ENCODE peak calls at places on chromosomes 12 and 14, in eight cellular contexts. P is tibial artery, L is thyroid gland, A is sigmoid colon, R is fibroblast of pulmonary artery, X is bronchial epithelial cell, V is D721Med, Z is lower lobe of right lung. T is an unnamed sample.

GRCh38 chr12:131088701-131089525 is 135.2 kb downstream of the ADGRD1 start:
- DNase-seq in P (peak; percentile 53), L (peak; percentile 0), V (no peak), Z (peak; percentile 35), A (peak; percentile 54), X (no peak), R (no peak), T (no peak)

GRCh38 chr12:113663396-113663795 is 191.7 kb upstream of the LHX5 start:
- DNase-seq in X (no peak), R (no peak), V (no peak), Z (no peak), A (no peak), P (no peak), L (no peak), T (no peak)

GRCh38 chr14:76467843-76468242 is 91.9 kb downstream of the ESRRB start:
- DNase-seq in V (no peak), R (no peak), X (no peak), A (no peak), Z (no peak), P (no peak), L (no peak), T (no peak)

GRCh38 chr12:38056701-38057689 is 259.6 kb upstream of the ALG10B start:
- DNase-seq in V (no peak), A (no peak), Z (no peak), X (peak; percentile 5), R (no peak), L (no peak), P (no peak), T (no peak)

GRCh38 chr14:61973981-61974380 is 211.8 kb downstream of the SNAPC1 start:
- DNase-seq in L (no peak), P (no peak), Z (no peak), R (peak; percentile 33), X (peak; percentile 20), V (no peak), A (no peak), T (no peak)

GRCh38 chr12:130675121-130675520 is 41.0 kb downstream of the RIMBP2 start:
- DNase-seq in A (no peak), R (no peak), Z (no peak), V (no peak), L (no peak), X (no peak), P (no peak), T (no peak)

GRCh38 chr12:121295746-121296617 is 527 bp downstream of the CAMKK2 start:
- DNase-seq in L (peak; percentile 47), V (no peak), A (peak; percentile 73), X (no peak), P (no peak), Z (peak; percentile 66), R (no peak), T (no peak)

GRCh38 chr12:105982022-105982421 is 156.7 kb downstream of the NUAK1 start:
- DNase-seq in L (peak; percentile 81), A (no peak), V (no peak), X (no peak), Z (peak; percentile 67), P (no peak), R (no peak), T (no peak)

GRCh38 chr12:40164034-40164433 is 58.2 kb upstream of the SLC2A13 start:
- DNase-seq in R (no peak), V (no peak), Z (no peak), L (no peak), X (no peak), P (no peak), A (no peak), T (no peak)

GRCh38 chr12:95218164-95218851 is 701 bp downstream of the VEZT start:
- DNase-seq in Z (no peak), X (peak; percentile 73), A (no peak), P (no peak), L (peak; percentile 89), V (no peak), R (peak; percentile 62), T (no peak)

GRCh38 chr12:8504351-8504750 is 9.0 kb upstream of the CLEC4D start:
- DNase-seq in Z (no peak), A (no peak), P (no peak), X (peak; percentile 72), V (no peak), R (no peak), L (no peak), T (no peak)

GRCh38 chr12:65803253-65803652 is 21.0 kb upstream of the HMGA2 start:
- DNase-seq in P (no peak), L (no peak), Z (no peak), A (no peak), R (no peak), X (no peak), V (no peak), T (no peak)

GRCh38 chr12:11920231-11920630 is 150.5 kb upstream of the BCL2L14 start:
- DNase-seq in R (no peak), P (no peak), A (no peak), L (no peak), X (no peak), Z (no peak), V (no peak), T (no peak)

GRCh38 chr14:35855886-35856481 is 29.8 kb downstream of the BRMS1L start:
- DNase-seq in A (no peak), P (no peak), Z (no peak), X (no peak), L (no peak), V (no peak), R (no peak), T (no peak)

GRCh38 chr12:116282371-116283286 is 5.1 kb upstream of the MED13L start:
- DNase-seq in R (no peak), Z (no peak), X (no peak), A (no peak), P (no peak), L (no peak), V (no peak), T (no peak)

GRCh38 chr14:24848427-24848826 is 201.5 kb downstream of the STXBP6 start:
- DNase-seq in P (no peak), X (peak; percentile 5), Z (no peak), A (no peak), V (no peak), L (no peak), R (peak; percentile 50), T (no peak)

GRCh38 chr12:15838986-15839385 is 43.2 kb upstream of the STRAP start:
- DNase-seq in A (no peak), L (no peak), X (no peak), V (no peak), P (no peak), Z (no peak), R (no peak), T (no peak)

GRCh38 chr12:89731064-89731463 is 22.4 kb upstream of the ATP2B1 start:
- DNase-seq in P (no peak), Z (no peak), L (no peak), A (no peak), V (no peak), R (peak; percentile 36), X (peak; percentile 28), T (no peak)

GRCh38 chr12:98974767-98975381 is 329.8 kb downstream of the APAF1 start:
- DNase-seq in P (no peak), X (no peak), R (no peak), V (no peak), L (no peak), Z (no peak), A (no peak), T (no peak)

GRCh38 chr12:100789146-100789545 is 5.4 kb upstream of the ANO4 start:
- DNase-seq in A (no peak), X (peak; percentile 55), P (no peak), R (peak; percentile 49), L (no peak), Z (no peak), V (no peak), T (no peak)

GRCh38 chr12:12467701-12468218 is 94.9 kb downstream of the DUSP16 start:
- DNase-seq in Z (peak; percentile 75), L (peak; percentile 43), R (no peak), V (no peak), P (peak; percentile 72), X (no peak), A (no peak), T (no peak)

GRCh38 chr12:510071-510825 is 50.5 kb downstream of the B4GALNT3 start:
- DNase-seq in A (no peak), V (no peak), Z (peak; percentile 68), P (no peak), L (no peak), X (peak; percentile 74), R (no peak), T (no peak)

GRCh38 chr12:58067610-58068387 is 126.4 kb downstream of the ATP23 start:
- DNase-seq in L (no peak), Z (no peak), P (no peak), X (peak; percentile 98), A (no peak), V (no peak), R (peak; percentile 18), T (no peak)

GRCh38 chr12:113102811-113103210 is 32.8 kb downstream of the RASAL1 start:
- DNase-seq in L (no peak), X (no peak), R (no peak), P (no peak), A (no peak), Z (no peak), V (no peak), T (no peak)

DNA sequence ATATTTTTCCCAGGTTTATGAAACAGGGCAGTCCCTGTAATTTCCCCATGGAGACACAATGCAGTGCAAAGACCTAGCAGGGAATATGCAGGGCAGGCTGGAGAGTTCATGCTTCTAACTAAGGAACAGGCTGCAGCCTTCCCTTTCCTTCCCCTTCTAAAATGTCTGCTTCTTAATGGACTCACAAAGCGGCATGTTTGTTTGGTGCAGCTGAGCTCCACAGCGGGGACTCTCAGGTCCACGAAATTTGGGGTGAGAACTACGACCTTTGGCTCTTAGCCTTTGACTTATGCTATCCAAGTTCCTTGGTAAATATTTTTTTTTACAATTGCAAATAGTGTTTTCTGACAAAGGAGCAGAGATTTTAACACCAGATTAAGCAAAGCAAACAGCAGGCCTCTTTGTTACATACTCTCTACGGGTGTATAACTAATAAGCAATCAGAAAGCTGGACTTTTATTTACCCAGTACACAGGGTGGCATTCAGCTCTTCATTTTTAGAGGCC is 323.6 kb downstream of the ZFP36L1 start:
- DNase-seq in A (no peak), L (no peak), R (no peak), Z (no peak), P (no peak), V (no peak), X (no peak), T (no peak)
- TF ChIP-seq CTCF in A (no peak), L (no peak), R (no peak), Z (no peak), P (no peak), V (no peak), X (no peak), T (no peak)

GRCh38 chr14:69101331-69101826 is 51.5 kb downstream of the DCAF5 start:
- DNase-seq in X (peak; percentile 90), L (no peak), R (peak; percentile 95), V (no peak), Z (no peak), A (no peak), P (no peak), T (no peak)
- TF ChIP-seq CTCF in X (peak; percentile 63), L (peak; percentile 47), R (peak; percentile 92), V (peak; percentile 30), Z (peak; percentile 63), A (peak; percentile 74), P (peak; percentile 56), T (peak; percentile 7)

GRCh38 chr12:63220921-63221320 is 69.9 kb upstream of the AVPR1A start:
- DNase-seq in A (no peak), L (no peak), Z (no peak), V (no peak), P (no peak), X (no peak), R (no peak), T (no peak)
- TF ChIP-seq CTCF in A (no peak), L (no peak), Z (no peak), V (no peak), P (no peak), X (no peak), R (no peak), T (no peak)

GRCh38 chr12:55737581-55738112 is 5.3 kb upstream of the GDF11 start:
- DNase-seq in L (no peak), P (no peak), X (no peak), A (peak; percentile 25), V (no peak), R (no peak), Z (no peak), T (no peak)
- TF ChIP-seq CTCF in L (no peak), P (no peak), X (no peak), A (no peak), V (no peak), R (no peak), Z (no peak), T (no peak)